ENCODE peak calls at places on chromosomes 2 and 18, in eight cellular contexts. T is lower leg skin; M is GM13976; A is HFFc6; L is CD4-positive, alpha-beta T cell; Z is sigmoid colon; N is cardiac muscle cell; U is mesothelial cell of epicardium. O is an unnamed sample.

GRCh38 chr2:56473524-56473923 is 289.7 kb downstream of the CCDC85A start:
- DNase-seq in T (no peak), M (no peak), A (no peak), L (no peak), Z (no peak), N (no peak), U (no peak), O (no peak)

GRCh38 chr2:75894170-75894569 is 183.5 kb upstream of the GCFC2 start:
- DNase-seq in T (no peak), M (no peak), A (no peak), L (no peak), Z (no peak), N (no peak), U (no peak), O (no peak)

GRCh38 chr2:241804326-241805276 is 4.4 kb upstream of the NEU4 start:
- DNase-seq in T (peak; percentile 83), M (peak; percentile 62), A (no peak), L (no peak), Z (peak; percentile 61), N (no peak), U (peak; percentile 40), O (no peak)

GRCh38 chr18:65938592-65939372 is 188.0 kb downstream of the CDH7 start:
- DNase-seq in T (no peak), M (peak; percentile 1), A (no peak), L (no peak), Z (no peak), N (peak; percentile 32), U (no peak), O (no peak)

GRCh38 chr2:143928613-143929012 is 591.3 kb downstream of the ZEB2 start:
- DNase-seq in T (no peak), M (no peak), A (no peak), L (no peak), Z (no peak), N (no peak), U (no peak), O (no peak)

GRCh38 chr18:65725421-65726050 is 25.3 kb upstream of the CDH7 start:
- DNase-seq in T (no peak), M (peak; percentile 23), A (no peak), L (no peak), Z (no peak), N (peak; percentile 52), U (peak; percentile 53), O (no peak)

GRCh38 chr2:68971591-68972231 is 2.7 kb upstream of the GKN1 start:
- DNase-seq in T (no peak), M (no peak), A (peak; percentile 98), L (no peak), Z (no peak), N (no peak), U (no peak), O (no peak)

GRCh38 chr2:32095671-32096070 is 32.3 kb downstream of the SPAST start:
- DNase-seq in T (no peak), M (no peak), A (no peak), L (no peak), Z (no peak), N (no peak), U (no peak), O (no peak)

GRCh38 chr2:131039535-131039907 is 53.7 kb downstream of the FAM168B start:
- DNase-seq in T (peak; percentile 70), M (no peak), A (no peak), L (no peak), Z (peak; percentile 58), N (no peak), U (peak; percentile 36), O (no peak)

GRCh38 chr2:98903767-98904485 is 32.1 kb downstream of the CRACDL start:
- DNase-seq in T (peak; percentile 58), M (no peak), A (no peak), L (no peak), Z (peak; percentile 28), N (no peak), U (peak; percentile 11), O (no peak)

GRCh38 chr2:54803783-54804758 is 80.6 kb downstream of the EML6 start:
- DNase-seq in T (no peak), M (no peak), A (no peak), L (no peak), Z (no peak), N (no peak), U (no peak), O (no peak)

GRCh38 chr2:109126501-109126860 is 2.5 kb upstream of the SH3RF3 start:
- DNase-seq in T (no peak), M (no peak), A (peak; percentile 85), L (no peak), Z (no peak), N (no peak), U (peak; percentile 22), O (no peak)

GRCh38 chr2:61090386-61090921 is 24.8 kb downstream of the SANBR start:
- DNase-seq in T (no peak), M (no peak), A (peak; percentile 4), L (no peak), Z (no peak), N (no peak), U (no peak), O (no peak)

GRCh38 chr2:97645112-97645699 is 656 bp upstream of the COX5B start:
- DNase-seq in T (no peak), M (peak; percentile 34), A (no peak), L (no peak), Z (peak; percentile 74), N (no peak), U (no peak), O (no peak)

GRCh38 chr18:8515142-8515865 is 93.9 kb upstream of the RAB12 start:
- DNase-seq in T (peak; percentile 58), M (no peak), A (no peak), L (no peak), Z (peak; percentile 21), N (no peak), U (no peak), O (no peak)

GRCh38 chr2:111116843-111117665 is 3.7 kb upstream of the BCL2L11 start:
- DNase-seq in T (peak; percentile 92), M (peak; percentile 75), A (peak; percentile 43), L (peak; percentile 52), Z (peak; percentile 81), N (peak; percentile 80), U (peak; percentile 73), O (peak; percentile 30)

GRCh38 chr2:111634050-111634784 is 249.8 kb downstream of the ANAPC1 start:
- DNase-seq in T (no peak), M (no peak), A (no peak), L (no peak), Z (no peak), N (no peak), U (no peak), O (peak; percentile 29)

GRCh38 chr2:234536218-234536989 is 39.5 kb upstream of the ARL4C start:
- DNase-seq in T (no peak), M (no peak), A (no peak), L (no peak), Z (no peak), N (no peak), U (no peak), O (no peak)

GRCh38 chr2:12091201-12091806 is 344.9 kb downstream of the LPIN1 start:
- DNase-seq in T (no peak), M (no peak), A (no peak), L (no peak), Z (no peak), N (no peak), U (no peak), O (no peak)

GRCh38 chr18:49521251-49521650 is 34.2 kb upstream of the C18orf32 start:
- DNase-seq in T (no peak), M (no peak), A (no peak), L (no peak), Z (peak; percentile 19), N (peak; percentile 83), U (no peak), O (no peak)

DNA sequence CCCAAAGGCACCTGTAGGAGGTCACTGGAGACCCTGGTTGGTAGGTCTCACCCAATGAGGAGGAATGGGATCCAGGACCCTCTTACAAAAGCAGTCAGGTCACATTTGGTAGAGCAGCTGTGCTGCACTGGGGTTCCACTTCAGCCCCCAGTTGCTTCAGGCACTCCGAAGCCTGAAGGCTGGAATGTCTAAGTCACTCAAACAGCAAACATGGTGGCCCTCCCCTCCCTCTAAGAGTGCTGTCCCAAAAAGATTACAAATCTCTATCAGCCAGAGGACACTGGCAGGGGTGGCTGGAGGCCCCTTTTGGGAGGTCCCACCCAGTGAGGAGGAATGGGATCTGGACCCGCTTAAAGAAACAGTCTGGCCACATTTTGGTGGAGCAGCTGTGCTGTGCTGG is 17.7 kb downstream of the MSTN start:
- DNase-seq in T (no peak), M (no peak), A (no peak), L (no peak), Z (no peak), N (no peak), U (no peak), O (no peak)
- TF ChIP-seq CTCF in T (no peak), M (no peak), A (no peak), L (no peak), Z (no peak), N (no peak), U (no peak), O (no peak)

GRCh38 chr2:177193240-177193639 is 19.4 kb upstream of the HNRNPA3 start:
- DNase-seq in T (no peak), M (peak; percentile 42), A (no peak), L (no peak), Z (no peak), N (no peak), U (no peak), O (no peak)

GRCh38 chr2:177192788-177193187 is 19.8 kb upstream of the HNRNPA3 start:
- DNase-seq in T (no peak), M (no peak), A (no peak), L (no peak), Z (no peak), N (no peak), U (no peak), O (no peak)

GRCh38 chr2:177190941-177191340 is 21.7 kb upstream of the HNRNPA3 start:
- DNase-seq in T (no peak), M (no peak), A (no peak), L (no peak), Z (no peak), N (no peak), U (no peak), O (no peak)

DNA sequence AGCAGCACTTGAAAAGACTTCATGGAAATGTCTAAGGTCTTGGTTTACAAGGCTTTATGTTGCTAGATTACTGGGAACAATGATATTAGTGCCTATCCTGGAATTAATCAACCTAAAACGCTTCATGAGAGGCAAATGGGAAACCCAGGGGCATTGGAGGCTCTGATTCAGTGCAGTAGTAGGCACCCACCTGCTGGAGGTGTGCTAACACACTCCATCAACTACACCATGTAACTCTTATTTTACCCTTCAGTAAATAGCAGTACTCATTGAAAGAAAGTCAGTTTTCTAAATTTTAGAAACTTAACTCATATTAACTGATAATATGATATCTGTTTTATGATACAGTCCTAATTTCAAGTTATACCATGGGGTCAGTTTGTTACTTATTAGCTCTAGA is 17.4 kb upstream of the HNRNPA3 start:
- DNase-seq in T (no peak), M (no peak), A (no peak), L (no peak), Z (no peak), N (no peak), U (no peak), O (no peak)
- TF ChIP-seq CTCF in T (no peak), M (no peak), A (no peak), L (no peak), Z (no peak), N (no peak), U (no peak), O (no peak)

GRCh38 chr2:133884739-133885381 is 316.6 kb upstream of the NCKAP5 start:
- DNase-seq in T (no peak), M (peak; percentile 37), A (peak; percentile 32), L (no peak), Z (no peak), N (peak; percentile 44), U (no peak), O (no peak)
- TF ChIP-seq CTCF in T (no peak), M (peak; percentile 15), A (peak; percentile 72), L (no peak), Z (no peak), N (peak; percentile 12), U (no peak), O (no peak)

GRCh38 chr2:73289304-73289703 is 4.0 kb downstream of the EGR4 start:
- DNase-seq in T (no peak), M (no peak), A (no peak), L (no peak), Z (no peak), N (no peak), U (no peak), O (no peak)
- TF ChIP-seq CTCF in T (no peak), M (no peak), A (peak; percentile 15), L (no peak), Z (no peak), N (no peak), U (no peak), O (no peak)

O was measured in natural killer cell.